ENCODE peak calls at places on chromosomes 2 and 18, in four cellular contexts. S is spleen, O is sigmoid colon, N is IMR-90. D is an unnamed sample.

GRCh38 chr2:18792226-18792629 is 202.9 kb upstream of the NT5C1B start:
- DNase-seq in S (no peak), N (no peak), O (peak; percentile 64), D (no peak)

GRCh38 chr2:166375736-166376487 is at the start of gene SCN9A:
- DNase-seq in N (peak; percentile 72), S (peak; percentile 91), O (peak; percentile 89), D (peak; percentile 90)

GRCh38 chr2:57575703-57576268 is 470.8 kb upstream of the VRK2 start:
- DNase-seq in S (no peak), O (no peak), N (no peak), D (no peak)

GRCh38 chr2:101356486-101356885 is 30.8 kb downstream of the CREG2 start:
- DNase-seq in S (no peak), N (peak; percentile 39), O (no peak), D (no peak)

GRCh38 chr2:207188601-207189000 is 22.9 kb upstream of the KLF7 start:
- DNase-seq in O (no peak), S (no peak), N (peak; percentile 73), D (no peak)

GRCh38 chr2:4324531-4324930 is 621.2 kb downstream of the DCDC2C start:
- DNase-seq in O (no peak), N (no peak), S (no peak), D (no peak)

GRCh38 chr2:161481619-161482018 is 65.5 kb downstream of the TBR1 start:
- DNase-seq in N (no peak), S (no peak), O (no peak), D (no peak)

GRCh38 chr2:134583997-134584520 is 134.7 kb downstream of the TMEM163 start:
- DNase-seq in O (no peak), S (no peak), N (no peak), D (no peak)

GRCh38 chr2:121038831-121039230 is 246.2 kb downstream of the TFCP2L1 start:
- DNase-seq in S (no peak), N (no peak), O (no peak), D (no peak)

GRCh38 chr2:67997528-67998267 is 65.1 kb downstream of the C1D start:
- DNase-seq in O (no peak), N (peak; percentile 88), S (no peak), D (no peak)

GRCh38 chr2:239391286-239392071 is 9.3 kb downstream of the HDAC4 start:
- DNase-seq in S (peak; percentile 55), N (no peak), O (peak; percentile 62), D (no peak)

GRCh38 chr2:85792783-85793441 is 39.1 kb downstream of the ATOH8 start:
- DNase-seq in O (peak; percentile 69), N (peak; percentile 85), S (peak; percentile 50), D (peak; percentile 62)

GRCh38 chr2:202001826-202002225 is 31.8 kb upstream of the FZD7 start:
- DNase-seq in N (no peak), O (no peak), S (no peak), D (no peak)

GRCh38 chr18:56651771-56652092 is 573 bp downstream of the WDR7 start:
- DNase-seq in O (no peak), N (no peak), S (no peak), D (no peak)

GRCh38 chr2:203340791-203341487 is 12.7 kb downstream of the ABI2 start:
- DNase-seq in N (peak; percentile 69), O (no peak), S (no peak), D (no peak)

GRCh38 chr2:56519806-56520205 is 336.0 kb downstream of the CCDC85A start:
- DNase-seq in O (no peak), S (no peak), N (no peak), D (no peak)

GRCh38 chr18:32879497-32879896 is 106.7 kb upstream of the KLHL14 start:
- DNase-seq in O (no peak), N (no peak), S (no peak), D (no peak)

GRCh38 chr2:203718087-203718486 is 11.6 kb downstream of the CD28 start:
- DNase-seq in S (no peak), O (no peak), N (peak; percentile 2), D (peak; percentile 52)

GRCh38 chr18:43596106-43596712 is 318.9 kb upstream of the SYT4 start:
- DNase-seq in O (no peak), N (peak; percentile 29), S (no peak), D (no peak)

GRCh38 chr2:486381-486780 is 190.8 kb downstream of the TMEM18 start:
- DNase-seq in O (no peak), S (peak; percentile 61), N (no peak), D (peak; percentile 23)

GRCh38 chr2:132669854-132670103 is 226 bp downstream of the LYPD1 start:
- DNase-seq in S (no peak), O (no peak), N (no peak), D (no peak)

GRCh38 chr2:109162999-109163398 is 34.0 kb downstream of the SH3RF3 start:
- DNase-seq in O (no peak), S (no peak), N (no peak), D (peak; percentile 74)

GRCh38 chr2:186135697-186136096 is 350.4 kb upstream of the ZC3H15 start:
- DNase-seq in S (no peak), O (no peak), N (peak; percentile 3), D (no peak)

GRCh38 chr18:9851511-9851910 is 34.3 kb upstream of the TXNDC2 start:
- DNase-seq in O (no peak), S (peak; percentile 81), N (no peak), D (no peak)

GRCh38 chr2:75041791-75042231 is 83.4 kb downstream of the POLE4 start:
- DNase-seq in N (peak; percentile 5), O (no peak), S (no peak), D (no peak)

GRCh38 chr2:119316066-119316465 is 50.6 kb downstream of the C2orf76 start:
- DNase-seq in O (no peak), S (no peak), N (no peak), D (no peak)

GRCh38 chr2:144999040-144999875 is 479.3 kb upstream of the ZEB2 start:
- DNase-seq in O (peak; percentile 64), S (no peak), N (no peak), D (no peak)

GRCh38 chr2:217523246-217523645 is 479.5 kb downstream of the TNS1 start:
- DNase-seq in N (no peak), O (no peak), S (no peak), D (peak; percentile 93)

GRCh38 chr2:215137741-215138340 is 585 bp downstream of the ABCA12 start:
- DNase-seq in O (no peak), S (no peak), N (peak; percentile 42), D (no peak)
- H3K4me3 ChIP-seq in O (no peak overlapping the region), S (no peak overlapping the region), N (no peak overlapping the region), D (no peak overlapping the region)

GRCh38 chr18:48342588-48342987 is 66.6 kb downstream of the ZBTB7C start:
- DNase-seq in S (no peak), O (no peak), N (no peak), D (no peak)
- H3K27ac ChIP-seq in S (no peak overlapping the region), O (peak overlapping the region; percentile 74), N (no peak overlapping the region), D (no peak overlapping the region)

DNA sequence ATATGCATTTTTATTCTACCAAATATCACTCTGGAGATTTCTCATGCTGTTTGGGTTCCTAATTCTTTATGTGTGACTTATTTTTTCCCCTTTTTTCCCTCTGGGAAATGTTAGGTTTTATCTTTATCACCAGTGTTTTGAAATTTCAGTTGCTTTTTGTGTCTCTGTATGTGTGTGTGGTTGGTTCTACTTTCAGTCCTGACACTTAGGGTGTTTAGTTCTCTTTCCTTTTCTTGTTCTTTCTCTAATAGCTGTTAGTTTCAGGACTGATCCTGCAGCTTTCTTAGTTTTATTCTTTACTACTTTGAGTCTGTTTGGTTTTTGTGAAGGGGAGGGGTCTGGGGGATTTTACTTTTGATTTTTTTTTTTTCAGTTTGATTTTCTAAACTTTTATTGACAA is 23.1 kb downstream of the PPM1B start:
- DNase-seq in N (no peak), O (no peak), S (no peak), D (no peak)
- H3K4me3 ChIP-seq in N (no peak overlapping the region), O (no peak overlapping the region), S (no peak overlapping the region), D (no peak overlapping the region)

DNA sequence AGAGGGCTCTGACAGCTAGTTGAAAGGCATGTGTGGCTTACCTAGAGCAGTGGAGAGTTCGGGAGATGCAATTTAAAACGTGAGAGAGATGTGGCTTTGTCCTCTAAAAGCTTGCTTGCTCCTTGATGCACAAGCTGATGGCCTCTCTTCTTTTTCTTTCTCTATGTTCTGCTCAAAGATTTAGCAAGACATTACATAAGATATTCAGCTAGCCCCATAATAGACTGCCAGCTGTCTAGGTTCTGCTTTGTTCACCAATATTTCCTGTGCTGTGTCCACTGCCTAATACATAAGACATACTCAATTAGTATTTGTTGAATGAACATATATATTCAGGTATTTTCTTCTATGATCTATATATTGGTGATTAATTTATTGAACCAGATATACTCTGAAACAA is 31.1 kb downstream of the SPATS2L start:
- DNase-seq in S (no peak), O (no peak), N (no peak), D (no peak)
- H3K27ac ChIP-seq in S (no peak overlapping the region), O (peak overlapping the region; percentile 31), N (no peak overlapping the region), D (no peak overlapping the region)

GRCh38 chr18:5059540-5060032 is 137.5 kb downstream of the AKAIN1 start:
- DNase-seq in N (no peak), O (no peak), S (no peak), D (no peak)
- H3K4me3 ChIP-seq in N (no peak overlapping the region), O (no peak overlapping the region), S (no peak overlapping the region), D (no peak overlapping the region)

GRCh38 chr2:170123593-170123992 is 54.4 kb upstream of the MYO3B start:
- DNase-seq in N (peak; percentile 27), S (no peak), O (no peak), D (no peak)
- H3K27ac ChIP-seq in N (no peak overlapping the region), S (no peak overlapping the region), O (no peak overlapping the region), D (no peak overlapping the region)

DNA sequence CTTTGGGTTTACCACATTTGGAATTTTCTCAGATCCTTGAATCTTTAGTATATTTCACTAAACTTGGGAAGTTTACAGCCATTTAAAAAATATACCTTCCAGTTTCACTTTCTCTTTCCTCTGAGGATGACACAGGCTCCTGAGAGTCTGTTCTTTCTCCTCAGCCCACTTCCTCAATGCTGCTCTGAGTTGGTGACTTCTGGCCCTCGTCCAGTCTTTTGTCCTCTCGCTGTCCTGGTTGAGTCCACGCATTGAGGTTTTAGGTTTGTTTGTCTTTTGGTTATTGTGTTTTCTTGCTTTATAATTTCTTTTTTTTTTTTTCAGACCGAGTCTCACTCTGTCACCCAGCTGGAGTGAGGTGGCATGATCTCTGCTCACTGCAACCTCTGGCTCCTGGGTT is 40.7 kb upstream of the GALR1 start:
- DNase-seq in O (peak; percentile 76), S (no peak), N (peak; percentile 65), D (peak; percentile 64)
- H3K4me3 ChIP-seq in O (no peak overlapping the region), S (peak overlapping the region; percentile 24), N (peak overlapping the region; percentile 25), D (no peak overlapping the region)